ENCODE peak calls at places on chromosomes 3 and 15, in six cellular contexts. F is effector memory CD4-positive, alpha-beta T cell; G is A549; B is PC-9; S is trophoblast cell; Q is fibroblast of lung. X is an unnamed sample. For H3K4me1, the result is how much of the 10 kb centered on the place peaks cover.

GRCh38 chr3:42056840-42057239 is 34.3 kb upstream of the TRAK1 start:
- DNase-seq in F (no peak), G (no peak), Q (no peak), S (no peak), B (no peak), X (no peak)

GRCh38 chr3:48186993-48187578 is 1.1 kb downstream of the CDC25A start:
- DNase-seq in B (no peak), F (no peak), G (no peak), S (no peak), Q (peak), X (no peak)

GRCh38 chr3:102140116-102140515 is 290.8 kb downstream of the NFKBIZ start:
- DNase-seq in Q (no peak), G (no peak), F (no peak), S (no peak), B (no peak), X (no peak)

GRCh38 chr3:74904646-74905045 is 290.2 kb upstream of the CNTN3 start:
- DNase-seq in F (no peak), S (peak), B (no peak), Q (no peak), G (no peak), X (no peak)

GRCh38 chr3:71304261-71304646 is 279.3 kb downstream of the FOXP1 start:
- DNase-seq in G (no peak), B (no peak), Q (no peak), F (no peak), S (no peak), X (no peak)

GRCh38 chr15:90191795-90192494 is 9.2 kb upstream of the SEMA4B start:
- DNase-seq in G (peak), B (no peak), Q (peak), F (no peak), S (no peak), X (peak)

GRCh38 chr3:126132751-126133511 is 47.5 kb downstream of the ALDH1L1 start:
- DNase-seq in F (no peak), Q (no peak), G (peak), S (no peak), B (no peak), X (peak)

GRCh38 chr15:101305820-101306255 is 10.8 kb upstream of the SNRPA1 start:
- DNase-seq in S (no peak), Q (no peak), B (no peak), F (no peak), G (no peak), X (no peak)

GRCh38 chr15:58062175-58062574 is 3.3 kb downstream of the ALDH1A2 start:
- DNase-seq in Q (no peak), F (no peak), S (no peak), B (no peak), G (no peak), X (no peak)

GRCh38 chr3:168884353-168884903 is 779.1 kb downstream of the MECOM start:
- DNase-seq in Q (peak), B (peak), G (peak), F (no peak), S (no peak), X (peak)

GRCh38 chr15:83538682-83539081 is 91.5 kb downstream of the SH3GL3 start:
- DNase-seq in S (no peak), Q (peak), G (no peak), F (no peak), B (no peak), X (no peak)

GRCh38 chr3:182755308-182756106 is 37.8 kb upstream of the ATP11B start:
- DNase-seq in Q (no peak), F (no peak), G (no peak), S (no peak), B (peak), X (no peak)

GRCh38 chr3:27643355-27643754 is 78.8 kb downstream of the EOMES start:
- DNase-seq in S (no peak), Q (no peak), F (no peak), G (no peak), B (no peak), X (no peak)

GRCh38 chr15:57156210-57156887 is 220.0 kb upstream of the CGNL1 start:
- DNase-seq in Q (no peak), B (no peak), G (no peak), F (no peak), S (no peak), X (no peak)

GRCh38 chr3:193145248-193145647 is 95.8 kb upstream of the PLAAT1 start:
- DNase-seq in F (no peak), S (no peak), B (no peak), Q (no peak), G (no peak), X (no peak)

GRCh38 chr3:193149998-193150397 is 91.0 kb upstream of the PLAAT1 start:
- DNase-seq in F (no peak), B (no peak), Q (no peak), S (no peak), G (no peak), X (no peak)

GRCh38 chr3:193148678-193149473 is 92.1 kb upstream of the PLAAT1 start:
- DNase-seq in Q (no peak), G (no peak), B (no peak), F (no peak), S (no peak), X (no peak)
- H3K4me1 ChIP-seq in Q (under half), G (under half), B (under half), F (under half), S (under half), X (under half)

GRCh38 chr3:146636881-146637280 is 31.7 kb upstream of the PLSCR5 start:
- DNase-seq in B (no peak), G (no peak), Q (no peak), S (no peak), F (no peak), X (no peak)

GRCh38 chr3:146638718-146639117 is 33.6 kb upstream of the PLSCR5 start:
- DNase-seq in B (no peak), G (no peak), Q (peak), S (no peak), F (no peak), X (no peak)

GRCh38 chr3:146640361-146640760 is 35.2 kb upstream of the PLSCR5 start:
- DNase-seq in F (no peak), S (no peak), B (no peak), G (no peak), Q (no peak), X (no peak)

GRCh38 chr3:146640955-146641867 is 36.1 kb upstream of the PLSCR5 start:
- DNase-seq in G (peak), Q (peak), S (no peak), F (no peak), B (no peak), X (no peak)

GRCh38 chr3:146637871-146638270 is 32.7 kb upstream of the PLSCR5 start:
- DNase-seq in B (no peak), G (no peak), F (no peak), S (no peak), Q (no peak), X (no peak)
- H3K27ac ChIP-seq in B (no peak), G (no peak), F (no peak), S (no peak), Q (no peak), X (no peak)

DNA sequence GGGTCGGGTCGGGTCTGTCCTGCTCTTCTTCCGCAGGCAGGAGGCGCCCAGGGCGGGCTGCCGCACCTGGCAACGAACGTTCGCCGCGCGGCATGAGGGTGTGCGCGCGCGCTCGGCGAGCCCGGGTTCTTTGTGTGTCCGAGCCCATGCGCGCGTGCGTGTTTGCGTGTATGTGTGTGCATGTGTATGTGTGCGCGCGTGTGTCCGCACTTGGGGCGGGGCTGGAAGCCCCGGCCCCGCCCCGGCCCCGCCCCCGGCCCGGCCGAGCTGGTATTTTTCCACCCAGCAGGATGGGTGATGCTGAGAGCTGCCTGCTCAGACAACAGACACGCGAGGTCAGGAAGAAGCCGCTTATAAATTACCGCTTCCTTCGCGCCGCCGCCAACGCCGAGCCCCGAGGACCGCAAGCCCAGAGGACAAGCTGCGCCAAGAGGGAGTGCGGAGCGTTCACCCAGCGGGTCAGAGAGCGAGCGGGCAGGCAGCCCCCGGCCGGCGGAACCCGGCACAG is at the start of gene SLC6A6:
- DNase-seq in G (peak), F (peak), B (peak), S (peak), Q (peak), X (peak)
- H3K4me1 ChIP-seq in G (under half), F (under half), B (under half), S (under half), Q (under half), X (under half)

DNA sequence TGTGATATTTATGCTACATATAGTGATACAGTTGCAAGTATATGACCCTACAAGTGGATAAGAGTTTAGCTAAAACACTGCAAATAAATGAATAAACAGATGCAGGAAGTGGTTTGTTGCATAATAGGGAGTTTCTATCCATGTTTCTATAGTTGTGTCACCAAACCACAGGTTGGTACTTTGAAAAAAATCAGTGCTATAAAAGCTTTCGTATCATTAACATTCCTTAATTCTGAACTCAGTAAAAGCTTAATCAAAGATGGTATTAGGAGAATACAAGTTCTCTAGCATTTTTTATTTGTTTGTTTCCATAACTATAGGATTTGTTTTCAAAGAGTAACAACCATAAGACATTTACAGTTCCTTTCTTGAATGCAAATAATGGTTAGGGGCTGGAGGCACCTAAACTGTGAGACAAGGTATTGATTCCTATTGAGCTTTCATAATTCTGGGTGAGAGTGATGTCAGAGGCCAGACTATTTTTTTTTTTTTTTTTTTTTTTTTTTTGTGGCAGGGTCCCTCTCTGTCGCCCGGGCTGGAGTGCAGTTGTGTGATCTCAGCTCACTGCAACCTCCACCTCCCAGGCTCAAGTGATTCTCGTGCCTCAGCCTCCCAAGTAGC is 29.6 kb downstream of the CPOX start:
- DNase-seq in G (no peak), S (no peak), Q (peak), B (peak), F (peak), X (no peak)
- H3K27ac ChIP-seq in G (no peak), S (no peak), Q (no peak), B (peak), F (peak), X (no peak)

DNA sequence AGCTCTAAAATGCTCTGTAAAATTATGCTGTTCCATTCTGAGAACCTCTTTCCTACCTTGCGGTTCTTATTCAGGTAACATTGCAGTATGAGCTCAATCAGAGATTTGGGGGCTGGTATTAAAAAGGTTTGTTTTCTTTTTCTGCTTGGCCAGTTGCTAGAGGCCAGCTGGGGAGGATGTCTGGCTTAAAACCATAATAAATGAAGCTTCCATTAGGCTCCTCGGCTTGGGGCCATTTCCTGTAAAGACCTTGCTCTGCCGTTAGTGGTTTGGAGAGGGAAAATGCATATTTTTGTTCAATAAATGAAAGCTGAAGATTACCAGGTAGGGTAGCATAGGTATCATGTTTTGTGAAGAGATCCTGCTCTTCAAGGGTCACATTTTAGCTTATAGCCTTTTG is 55.2 kb downstream of the MCTP2 start:
- DNase-seq in B (no peak), F (no peak), G (no peak), S (no peak), Q (no peak), X (no peak)
- H3K4me1 ChIP-seq in B (under half), F (under half), G (under half), S (under half), Q (under half), X (under half)

DNA sequence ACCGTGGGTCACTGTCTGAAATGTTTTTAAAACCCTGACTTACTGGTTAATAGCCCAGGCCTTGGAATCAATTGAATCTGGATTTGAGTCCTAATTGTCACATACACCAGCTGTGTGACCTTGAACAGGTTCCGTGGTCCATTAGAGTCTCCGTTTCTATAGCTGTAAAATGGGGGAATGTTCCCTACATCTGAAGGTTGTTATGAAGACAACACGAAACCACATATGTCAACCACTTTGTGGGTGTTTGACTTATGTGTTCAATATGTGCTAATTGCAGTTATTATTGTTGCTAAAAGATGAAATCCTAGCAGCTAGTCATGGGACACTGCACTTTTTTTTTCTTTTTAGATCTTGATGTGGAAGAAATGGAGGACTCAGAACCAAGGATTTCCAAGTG is 35.3 kb downstream of the ZBTB38 start:
- DNase-seq in Q (no peak), S (no peak), G (no peak), F (no peak), B (no peak), X (no peak)
- H3K27ac ChIP-seq in Q (peak), S (no peak), G (peak), F (no peak), B (no peak), X (peak)

X was measured in colonic mucosa.